ENCODE peak calls at places on chromosomes 6 and 20, in eight cellular contexts. D is A549, J is OCI-LY7, Z is heart right ventricle, Y is dorsolateral prefrontal cortex, Q is neural progenitor cell, P is sigmoid colon, O is GM10248. L is an unnamed sample.

GRCh38 chr20:34607066-34607465 is 48.5 kb downstream of the MAP1LC3A start:
- DNase-seq in D (no peak), J (no peak), Z (no peak), Y (no peak), Q (no peak), P (no peak), O (no peak), L (no peak)

GRCh38 chr20:31722388-31723281 is at the start of gene BCL2L1:
- DNase-seq in D (peak; percentile 88), J (peak; percentile 75), Z (peak; percentile 89), Y (peak; percentile 74), Q (peak; percentile 92), P (peak; percentile 94), O (peak; percentile 48), L (peak; percentile 96)

GRCh38 chr6:90216081-90216977 is 80.3 kb downstream of the BACH2 start:
- DNase-seq in D (peak; percentile 38), J (peak; percentile 70), Z (no peak), Y (no peak), Q (peak; percentile 58), P (no peak), O (no peak), L (no peak)

GRCh38 chr6:137659871-137660270 is 165.7 kb upstream of the OLIG3 start:
- DNase-seq in D (peak; percentile 18), J (no peak), Z (no peak), Y (no peak), Q (no peak), P (no peak), O (no peak), L (no peak)

GRCh38 chr6:8526619-8527018 is 91.3 kb upstream of the SLC35B3 start:
- DNase-seq in D (no peak), J (no peak), Z (no peak), Y (peak; percentile 29), Q (peak; percentile 8), P (no peak), O (no peak), L (no peak)

GRCh38 chr6:43276180-43277082 is 21.6 kb upstream of the SLC22A7 start:
- DNase-seq in D (no peak), J (no peak), Z (no peak), Y (no peak), Q (peak; percentile 61), P (no peak), O (no peak), L (no peak)

GRCh38 chr20:49584418-49585382 is 16.8 kb upstream of the PTGIS start:
- DNase-seq in D (peak; percentile 40), J (no peak), Z (no peak), Y (no peak), Q (no peak), P (no peak), O (no peak), L (peak; percentile 46)

GRCh38 chr6:397604-398003 is 6.1 kb downstream of the IRF4 start:
- DNase-seq in D (no peak), J (no peak), Z (no peak), Y (no peak), Q (no peak), P (no peak), O (no peak), L (no peak)

GRCh38 chr6:27829453-27830211 is 82.6 kb downstream of the OR2B2 start:
- DNase-seq in D (no peak), J (peak; percentile 45), Z (no peak), Y (no peak), Q (no peak), P (no peak), O (no peak), L (no peak)

GRCh38 chr6:166779381-166779780 is 152.3 kb upstream of the RPS6KA2 start:
- DNase-seq in D (no peak), J (no peak), Z (no peak), Y (no peak), Q (no peak), P (no peak), O (no peak), L (no peak)

GRCh38 chr6:48774276-48774675 is 663.3 kb upstream of the PTCHD4 start:
- DNase-seq in D (no peak), J (no peak), Z (no peak), Y (no peak), Q (no peak), P (no peak), O (no peak), L (no peak)

GRCh38 chr6:31328355-31328960 is 28.5 kb downstream of the HLA-B start:
- DNase-seq in D (no peak), J (no peak), Z (no peak), Y (no peak), Q (no peak), P (no peak), O (no peak), L (no peak)

GRCh38 chr6:166637806-166638458 is 10.9 kb upstream of the RPS6KA2 start:
- DNase-seq in D (no peak), J (no peak), Z (no peak), Y (no peak), Q (no peak), P (no peak), O (no peak), L (no peak)

GRCh38 chr6:116220172-116220571 is 33.7 kb downstream of the TSPYL4 start:
- DNase-seq in D (no peak), J (no peak), Z (peak; percentile 25), Y (peak; percentile 72), Q (no peak), P (no peak), O (no peak), L (no peak)

GRCh38 chr20:44409132-44409600 is 53.7 kb downstream of the HNF4A start:
- DNase-seq in D (no peak), J (no peak), Z (no peak), Y (no peak), Q (no peak), P (no peak), O (no peak), L (no peak)

GRCh38 chr20:50224553-50225255 is 34.1 kb downstream of the CEBPB start:
- DNase-seq in D (no peak), J (no peak), Z (peak; percentile 50), Y (peak; percentile 44), Q (no peak), P (peak; percentile 97), O (no peak), L (no peak)

GRCh38 chr6:169932491-169932890 is 181.1 kb downstream of the ERMARD start:
- DNase-seq in D (no peak), J (no peak), Z (no peak), Y (no peak), Q (no peak), P (no peak), O (no peak), L (no peak)

GRCh38 chr6:12436683-12437082 is 146.5 kb downstream of the EDN1 start:
- DNase-seq in D (no peak), J (no peak), Z (no peak), Y (no peak), Q (peak; percentile 10), P (no peak), O (no peak), L (no peak)

GRCh38 chr6:29107758-29108157 is at the start of gene OR2J3:
- DNase-seq in D (no peak), J (no peak), Z (no peak), Y (no peak), Q (no peak), P (no peak), O (no peak), L (no peak)

GRCh38 chr6:158040051-158040803 is 58.6 kb downstream of the SYNJ2 start:
- DNase-seq in D (peak; percentile 95), J (no peak), Z (no peak), Y (peak; percentile 27), Q (no peak), P (peak; percentile 71), O (peak; percentile 56), L (peak; percentile 36)
- TF ChIP-seq CTCF in D (no peak), J (no peak), Z (no peak), Y (no peak), Q (no peak), P (no peak), O (no peak), L (no peak)

DNA sequence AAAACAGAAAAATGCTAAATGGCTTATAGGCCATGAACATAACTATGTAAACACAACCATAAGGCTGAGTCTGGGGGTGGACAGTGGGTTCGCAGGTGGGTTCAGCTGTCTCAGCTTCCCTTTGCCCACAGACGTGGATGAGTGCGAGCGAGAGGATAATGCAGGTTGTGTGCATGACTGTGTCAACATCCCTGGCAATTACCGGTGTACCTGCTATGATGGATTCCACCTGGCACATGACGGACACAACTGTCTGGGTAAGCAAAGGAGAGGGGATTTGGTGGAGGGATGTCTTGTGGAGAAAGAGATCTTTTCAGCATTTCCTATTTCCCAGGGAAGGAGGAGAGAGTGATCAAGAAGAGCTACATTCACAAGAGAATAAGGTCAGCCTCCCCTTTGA is 14.7 kb downstream of the SCUBE3 start:
- DNase-seq in D (no peak), J (no peak), Z (no peak), Y (no peak), Q (no peak), P (no peak), O (no peak), L (no peak)
- TF ChIP-seq CTCF in D (no peak), J (no peak), Z (no peak), Y (no peak), Q (no peak), P (no peak), O (no peak), L (no peak)

GRCh38 chr6:106446287-106446885 is 85.9 kb downstream of the CRYBG1 start:
- DNase-seq in D (peak; percentile 6), J (peak; percentile 62), Z (no peak), Y (no peak), Q (no peak), P (no peak), O (peak; percentile 20), L (no peak)
- TF ChIP-seq CTCF in D (peak; percentile 66), J (peak; percentile 90), Z (peak; percentile 71), Y (peak; percentile 63), Q (peak; percentile 61), P (no peak), O (peak; percentile 32), L (peak; percentile 40)

GRCh38 chr6:150371356-150371755 is 2.5 kb downstream of the IYD start:
- DNase-seq in D (no peak), J (no peak), Z (no peak), Y (no peak), Q (no peak), P (no peak), O (no peak), L (no peak)

GRCh38 chr6:150369408-150369807 is 596 bp downstream of the IYD start:
- DNase-seq in D (no peak), J (no peak), Z (no peak), Y (no peak), Q (no peak), P (no peak), O (no peak), L (no peak)

GRCh38 chr6:150366118-150366778 is 2.6 kb upstream of the IYD start:
- DNase-seq in D (no peak), J (no peak), Z (no peak), Y (no peak), Q (no peak), P (no peak), O (no peak), L (no peak)

GRCh38 chr6:150370112-150370511 is 1.3 kb downstream of the IYD start:
- DNase-seq in D (no peak), J (no peak), Z (no peak), Y (no peak), Q (no peak), P (no peak), O (no peak), L (no peak)

DNA sequence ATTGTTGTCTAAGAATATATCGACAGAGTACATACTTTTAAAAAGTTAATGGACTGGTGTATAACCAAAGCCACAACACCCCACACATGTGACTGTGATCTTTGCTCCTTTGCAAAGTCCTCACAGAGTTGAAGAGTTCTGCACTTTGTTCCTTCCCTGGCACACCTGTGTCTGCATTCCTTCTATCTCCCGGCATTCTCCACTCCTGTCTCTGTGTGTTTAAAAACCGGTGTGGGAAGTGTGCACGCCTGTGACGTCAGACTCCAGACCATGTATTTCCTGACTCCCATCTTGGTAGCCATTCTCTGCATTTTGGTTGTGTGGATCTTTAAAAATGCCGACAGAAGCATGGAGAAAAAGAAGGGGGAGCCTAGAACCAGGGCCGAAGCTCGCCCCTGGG is at the start of gene IYD:
- DNase-seq in D (no peak), J (no peak), Z (no peak), Y (no peak), Q (no peak), P (no peak), O (no peak), L (peak; percentile 30)
- TF ChIP-seq CTCF in D (no peak), J (no peak), Z (no peak), Y (no peak), Q (no peak), P (no peak), O (no peak), L (no peak)

L was measured in Calu3.